ENCODE peak calls at places on chromosomes 1 and 21, in seven cellular contexts. Q is A172; G is aorta; M is NCI-H1105; L is activated naive CD4-positive, alpha-beta T cell treated with anti-CD3 and anti-CD28 coated beads, Interleukin-2, amount 10 ng/mL, durations not matched to agents 7 days and 5 days; P is NCI-H1092; A is islet precursor cell. Z is an unnamed sample.

GRCh38 chr1:217687511-217687910 is 56.4 kb downstream of the SPATA17 start:
- DNase-seq in G (no peak), M (no peak), L (no peak), P (no peak), Q (no peak), A (no peak), Z (no peak)

GRCh38 chr1:31227891-31228290 is 11.8 kb downstream of the NKAIN1 start:
- DNase-seq in P (no peak), Q (no peak), A (peak), L (no peak), M (peak), G (no peak), Z (no peak)

GRCh38 chr1:66446261-66447001 is 87.5 kb upstream of the SGIP1 start:
- DNase-seq in Q (peak), G (no peak), P (peak), M (peak), L (peak), A (no peak), Z (peak)

GRCh38 chr1:94045465-94046056 is 75.4 kb downstream of the ABCA4 start:
- DNase-seq in A (peak), L (peak), M (no peak), Q (peak), P (peak), G (peak), Z (peak)

GRCh38 chr1:41807390-41807789 is 111.3 kb downstream of the HIVEP3 start:
- DNase-seq in L (no peak), G (no peak), P (no peak), A (no peak), Q (no peak), M (no peak), Z (no peak)

GRCh38 chr1:27144920-27145661 is 9.8 kb downstream of the SLC9A1 start:
- DNase-seq in Q (no peak), A (no peak), L (no peak), M (no peak), P (no peak), G (no peak), Z (no peak)

GRCh38 chr1:186404454-186405051 is 28.9 kb downstream of the ODR4 start:
- DNase-seq in A (no peak), G (no peak), M (no peak), Q (peak), L (no peak), P (peak), Z (peak)

GRCh38 chr1:59520759-59521442 is 224.0 kb downstream of the FGGY start:
- DNase-seq in G (peak), Q (peak), L (no peak), M (no peak), A (no peak), P (no peak), Z (no peak)

GRCh38 chr1:232978827-232979226 is 28.4 kb downstream of the NTPCR start:
- DNase-seq in P (no peak), A (peak), Q (no peak), L (no peak), M (no peak), G (no peak), Z (no peak)

GRCh38 chr1:10615336-10615735 is 140.6 kb downstream of the PEX14 start:
- DNase-seq in G (no peak), A (no peak), L (no peak), P (no peak), M (no peak), Q (no peak), Z (no peak)

GRCh38 chr1:32337855-32338636 is 2.0 kb upstream of the MARCKSL1 start:
- DNase-seq in G (peak), P (no peak), Q (peak), M (no peak), A (peak), L (peak), Z (no peak)

GRCh38 chr1:147833231-147833840 is 69.3 kb upstream of the GJA8 start:
- DNase-seq in P (no peak), G (no peak), M (no peak), A (peak), Q (no peak), L (no peak), Z (no peak)

GRCh38 chr1:64664287-64664686 is 80.6 kb upstream of the RAVER2 start:
- DNase-seq in G (no peak), M (no peak), L (no peak), A (no peak), Q (no peak), P (no peak), Z (no peak)

GRCh38 chr1:162070094-162070748 is 730 bp downstream of the NOS1AP start:
- DNase-seq in G (no peak), M (peak), A (peak), Q (no peak), P (no peak), L (peak), Z (no peak)

GRCh38 chr21:21030311-21030710 is 32.1 kb downstream of the NCAM2 start:
- DNase-seq in G (no peak), A (no peak), P (no peak), L (no peak), M (no peak), Q (no peak), Z (no peak)

GRCh38 chr1:200128081-200128480 is 100.6 kb downstream of the NR5A2 start:
- DNase-seq in P (no peak), G (no peak), M (no peak), Q (no peak), L (no peak), A (no peak), Z (no peak)

GRCh38 chr1:8629241-8630091 is 188.0 kb downstream of the RERE start:
- DNase-seq in G (no peak), Q (no peak), P (no peak), M (no peak), A (no peak), L (no peak), Z (no peak)

GRCh38 chr1:111392042-111392441 is 35.5 kb downstream of the OVGP1 start:
- DNase-seq in Q (no peak), L (no peak), G (no peak), M (no peak), A (no peak), P (no peak), Z (no peak)

GRCh38 chr1:111867868-111868440 is 112.3 kb downstream of the DDX20 start:
- DNase-seq in Q (no peak), L (no peak), A (no peak), G (no peak), P (no peak), M (no peak), Z (no peak)

GRCh38 chr1:63454269-63454668 is 68.8 kb downstream of the ITGB3BP start:
- DNase-seq in L (no peak), G (no peak), P (no peak), A (no peak), Q (no peak), M (no peak), Z (no peak)

GRCh38 chr1:223504741-223505140 is 111.5 kb downstream of the CCDC185 start:
- DNase-seq in M (peak), P (peak), G (no peak), L (no peak), Q (peak), A (no peak), Z (no peak)

GRCh38 chr21:45129231-45129923 is 55.0 kb downstream of the ADARB1 start:
- DNase-seq in Q (peak), M (no peak), P (no peak), A (no peak), G (peak), L (no peak), Z (no peak)

GRCh38 chr21:31052489-31053142 is 14.3 kb upstream of the KRTAP19-8 start:
- DNase-seq in Q (no peak), P (no peak), A (no peak), L (no peak), G (no peak), M (no peak), Z (no peak)

GRCh38 chr1:187689137-187689536 is 860.4 kb downstream of the PLA2G4A start:
- DNase-seq in M (peak), G (no peak), Q (peak), L (no peak), A (no peak), P (peak), Z (no peak)

GRCh38 chr1:167297222-167298214 is 76.8 kb downstream of the POU2F1 start:
- DNase-seq in L (no peak), G (no peak), Q (no peak), P (no peak), M (no peak), A (no peak), Z (peak)

GRCh38 chr1:229199892-229200291 is 71.0 kb upstream of the RAB4A start:
- DNase-seq in L (peak), P (no peak), A (peak), M (no peak), G (peak), Q (no peak), Z (no peak)

GRCh38 chr1:93713247-93713764 is 31.7 kb upstream of the BCAR3 start:
- DNase-seq in Q (no peak), P (no peak), G (no peak), M (no peak), A (no peak), L (no peak), Z (no peak)

GRCh38 chr1:33004628-33005027 is 32.1 kb downstream of the AK2 start:
- DNase-seq in L (no peak), G (no peak), Q (no peak), A (no peak), M (no peak), P (no peak), Z (no peak)

GRCh38 chr1:19400189-19400588 is 85.2 kb downstream of the CAPZB start:
- DNase-seq in G (peak), A (peak), Q (no peak), M (no peak), L (no peak), P (no peak), Z (no peak)

GRCh38 chr1:116138277-116138792 is 27.1 kb downstream of the MAB21L3 start:
- DNase-seq in Q (no peak), L (no peak), G (no peak), M (no peak), P (no peak), A (no peak), Z (no peak)

GRCh38 chr1:8422439-8423133 is 104.7 kb downstream of the SLC45A1 start:
- DNase-seq in A (no peak), M (no peak), Q (no peak), P (no peak), G (no peak), L (no peak), Z (peak)